ENCODE peak calls at places on chromosomes 13 and 19, in four cellular contexts. C is brain microvascular endothelial cell, X is HCT116, K is lung. N is an unnamed sample.

GRCh38 chr13:79585033-79585432 is 104.1 kb downstream of the NDFIP2 start:
- DNase-seq in C (no peak), X (no peak), K (no peak), N (no peak)

GRCh38 chr13:75633285-75633684 is 2.8 kb upstream of the LMO7 start:
- DNase-seq in C (peak; percentile 85), K (no peak), X (no peak), N (no peak)

GRCh38 chr19:53183146-53183545 is 10.0 kb downstream of the ZNF665 start:
- DNase-seq in X (no peak), C (peak; percentile 88), K (no peak), N (no peak)

GRCh38 chr19:19170053-19170945 is at the start of gene MEF2B:
- DNase-seq in X (no peak), C (peak; percentile 56), K (peak; percentile 86), N (peak; percentile 37)

GRCh38 chr19:2974342-2974932 is 2.9 kb upstream of the TLE6 start:
- DNase-seq in K (peak; percentile 42), X (no peak), C (peak; percentile 32), N (no peak)

GRCh38 chr19:35986664-35987570 is 8.1 kb upstream of the SDHAF1 start:
- DNase-seq in K (peak; percentile 39), C (no peak), X (no peak), N (no peak)

GRCh38 chr13:95902736-95903135 is 150.5 kb downstream of the UGGT2 start:
- DNase-seq in X (no peak), K (no peak), C (no peak), N (no peak)

GRCh38 chr19:19749332-19750130 is 16.6 kb upstream of the ZNF14 start:
- DNase-seq in X (no peak), K (peak; percentile 21), C (no peak), N (no peak)

GRCh38 chr13:47100214-47100853 is 203.5 kb upstream of the HTR2A start:
- DNase-seq in X (no peak), C (no peak), K (no peak), N (no peak)

GRCh38 chr19:42343344-42344110 is 18.1 kb downstream of the MEGF8 start:
- DNase-seq in K (no peak), C (no peak), X (no peak), N (no peak)

GRCh38 chr19:1734328-1734966 is 18.9 kb upstream of the ONECUT3 start:
- DNase-seq in K (no peak), C (no peak), X (no peak), N (no peak)

GRCh38 chr19:5141278-5141925 is 172.5 kb downstream of the KDM4B start:
- DNase-seq in K (no peak), C (peak; percentile 37), X (no peak), N (peak; percentile 26)

DNA sequence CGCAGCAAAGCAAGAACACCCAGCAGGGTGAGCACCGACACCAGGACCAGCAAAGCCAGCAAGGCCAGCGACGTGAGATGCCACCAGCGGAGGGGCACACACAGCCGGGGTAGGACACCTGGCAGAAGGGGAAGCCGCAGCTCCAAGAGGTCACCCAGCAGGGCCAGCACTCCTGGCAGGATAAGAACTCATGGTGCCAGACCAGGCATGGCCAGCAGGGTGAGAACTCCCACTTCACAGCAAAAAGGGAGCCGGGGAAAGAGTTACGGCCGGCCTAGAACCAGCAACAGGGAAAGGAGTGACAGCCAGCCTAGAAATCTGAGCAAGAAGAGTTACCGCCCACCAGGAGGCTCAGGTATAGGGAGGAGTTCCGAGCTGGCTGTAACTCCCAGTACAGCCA is 486 bp downstream of the SRRM5 start:
- DNase-seq in C (no peak), K (no peak), X (no peak), N (no peak)
- TF ChIP-seq CTCF in C (peak; percentile 12), K (no peak), X (no peak), N (no peak)

DNA sequence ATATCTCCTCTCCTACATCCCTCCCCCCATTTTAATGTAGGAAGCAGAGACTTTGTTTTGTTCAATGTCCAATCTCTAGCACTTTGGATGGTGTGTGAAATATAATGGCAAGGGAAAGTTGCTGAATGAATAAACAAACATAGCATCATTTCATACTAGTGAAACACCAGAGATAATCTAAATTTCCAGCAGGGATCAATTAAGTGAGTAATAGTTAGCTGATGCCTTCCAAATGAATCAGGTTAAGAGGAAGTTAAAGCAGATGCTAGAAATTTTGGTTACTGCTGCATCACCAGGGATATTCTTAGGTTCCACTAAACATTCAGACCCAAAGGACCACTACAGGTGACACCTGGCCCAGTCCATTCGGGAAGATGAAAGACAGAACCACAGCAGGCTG is 8.1 kb downstream of the MRPS31 start:
- DNase-seq in K (no peak), C (no peak), X (no peak), N (no peak)
- H3K4me3 ChIP-seq in K (no peak overlapping the region), C (no peak overlapping the region), X (no peak overlapping the region), N (no peak overlapping the region)

GRCh38 chr13:71536201-71536600 is 330.8 kb downstream of the DACH1 start:
- DNase-seq in C (no peak), K (no peak), X (no peak), N (no peak)
- H3K27me3 ChIP-seq in C (no peaks in the 10 kb centered on the region), K (no peaks in the 10 kb centered on the region), X (no peaks in the 10 kb centered on the region), N (no peaks in the 10 kb centered on the region)

DNA sequence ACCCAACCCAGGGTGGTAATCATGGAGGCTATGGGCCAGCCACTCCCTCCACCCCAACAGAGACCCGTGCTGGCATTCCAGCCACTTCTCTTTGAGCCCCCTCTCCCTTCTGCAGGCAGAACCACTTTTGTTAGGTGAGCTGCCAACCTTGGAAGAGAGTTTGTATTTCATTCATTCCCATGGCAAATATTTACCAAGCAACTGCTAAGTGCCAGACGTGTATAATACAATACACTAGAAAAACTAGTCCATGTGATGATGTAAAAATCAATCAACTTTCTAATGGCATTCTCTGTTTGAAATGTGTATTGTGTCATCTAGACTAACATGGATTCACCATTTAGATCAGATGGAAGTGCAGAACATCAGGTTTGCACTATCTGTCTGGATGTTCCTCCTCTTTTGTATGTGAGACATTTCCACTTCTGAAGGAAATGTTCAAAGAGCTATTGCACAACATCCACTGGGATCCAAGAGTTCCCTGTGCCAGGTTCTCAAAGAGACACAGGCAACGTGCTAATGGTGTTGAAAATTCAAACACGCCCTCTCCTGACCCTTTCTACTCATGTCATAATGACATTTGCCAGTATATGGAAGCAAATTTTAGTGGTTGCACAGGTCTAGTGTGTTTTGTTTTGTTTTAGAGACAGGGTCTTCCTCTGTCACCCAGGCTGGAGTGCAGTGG is 5.4 kb downstream of the MLNR start:
- DNase-seq in C (no peak), X (no peak), K (no peak), N (no peak)
- TF ChIP-seq CTCF in C (no peak), X (no peak), K (no peak), N (no peak)

GRCh38 chr19:710767-711166 is 2.0 kb downstream of the PALM start:
- DNase-seq in X (no peak), K (no peak), C (no peak), N (no peak)
- H3K4me3 ChIP-seq in X (no peak overlapping the region), K (no peak overlapping the region), C (no peak overlapping the region), N (no peak overlapping the region)

GRCh38 chr13:113023217-113023597 is 54.2 kb downstream of the MCF2L start:
- DNase-seq in C (peak; percentile 25), K (no peak), X (no peak), N (no peak)

GRCh38 chr13:113024466-113024865 is 55.5 kb downstream of the MCF2L start:
- DNase-seq in K (no peak), X (no peak), C (no peak), N (no peak)

GRCh38 chr13:113022391-113023216 is 53.6 kb downstream of the MCF2L start:
- DNase-seq in C (no peak), K (no peak), X (no peak), N (no peak)

GRCh38 chr13:113021811-113022210 is 52.8 kb downstream of the MCF2L start:
- DNase-seq in X (no peak), K (no peak), C (no peak), N (no peak)

DNA sequence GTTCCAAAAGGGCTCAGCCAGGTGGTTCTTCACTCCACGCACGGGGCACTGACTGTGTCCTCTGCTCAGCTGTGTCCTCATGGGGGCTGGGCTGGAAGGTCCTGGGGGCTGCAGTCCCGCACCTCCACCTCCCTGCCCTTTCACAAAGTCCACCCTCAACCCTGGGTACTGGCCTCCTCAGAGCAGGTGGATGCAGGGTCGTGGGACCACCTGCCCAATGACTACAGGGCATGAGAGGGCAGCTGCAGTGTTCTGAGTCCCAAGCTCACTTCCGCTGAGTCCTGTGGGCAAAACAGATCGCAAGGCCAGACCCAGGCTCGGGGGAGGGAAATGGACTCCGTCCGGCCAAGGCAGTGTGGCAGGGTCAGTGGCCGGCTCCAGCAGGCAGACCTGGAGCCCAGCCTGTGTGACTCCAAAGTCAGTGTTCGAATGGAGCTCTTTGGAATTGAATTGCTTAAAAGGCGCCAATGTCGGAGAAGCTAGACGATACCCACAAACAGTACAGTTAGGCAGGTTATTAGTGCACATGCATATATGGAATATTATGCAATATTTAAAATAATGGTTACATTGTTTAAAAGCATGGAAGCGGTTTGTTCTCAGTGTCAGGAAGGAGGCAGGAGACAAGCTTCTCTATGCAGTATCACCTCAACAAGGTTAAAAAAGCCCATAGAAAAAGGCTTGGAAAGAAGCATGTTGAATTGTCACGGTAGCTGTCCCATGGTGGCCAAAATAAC is 54.8 kb downstream of the MCF2L start:
- DNase-seq in X (no peak), K (no peak), C (no peak), N (no peak)
- H3K27me3 ChIP-seq in X (no peaks in the 10 kb centered on the region), K (no peaks in the 10 kb centered on the region), C (peaks cover 15% of the 10 kb centered on the region), N (peaks cover 2% of the 10 kb centered on the region)

DNA sequence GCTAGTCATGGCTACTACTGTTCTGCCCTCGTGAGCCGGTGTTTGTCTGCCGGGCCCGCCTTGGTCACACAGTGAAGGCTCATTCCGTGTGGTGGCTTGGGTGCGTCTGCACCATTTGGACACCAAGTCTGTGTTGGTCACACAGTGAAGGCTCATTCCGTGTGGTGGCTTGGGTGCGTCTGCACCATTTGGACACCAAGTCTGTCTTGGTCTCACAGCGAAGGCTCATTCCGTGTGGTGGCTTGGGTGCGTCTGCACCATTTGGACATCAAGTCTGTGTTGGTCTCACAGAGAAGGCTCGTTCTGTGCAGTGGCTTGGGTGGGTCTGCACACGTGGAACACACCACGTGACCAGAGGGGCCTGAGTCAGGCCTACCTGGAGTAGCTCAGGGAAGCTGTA is 29.0 kb upstream of the DCUN1D2 start:
- DNase-seq in K (no peak), C (no peak), X (no peak), N (no peak)
- TF ChIP-seq CTCF in K (no peak), C (no peak), X (no peak), N (no peak)

GRCh38 chr19:13016628-13017305 is 21.5 kb downstream of the NFIX start:
- DNase-seq in C (no peak), X (no peak), K (no peak), N (no peak)
- H3K4me3 ChIP-seq in C (no peak overlapping the region), X (no peak overlapping the region), K (no peak overlapping the region), N (no peak overlapping the region)